ENCODE peak calls at places on chromosomes 6 and 20, in ten cellular contexts. One of them, this sample, is unnamed.

GRCh38 chr6:132687306-132687705 is 26.5 kb downstream of the VNN1 start:
- DNase-seq in GM13976: no peak
- DNase-seq in kidney: no peak
- DNase-seq in CD4-positive, alpha-beta T cell: no peak
- DNase-seq in H9: no peak
- DNase-seq in foreskin fibroblast: peak
- DNase-seq in choroid plexus epithelial cell: peak
- DNase-seq in progenitor cell of endocrine pancreas: no peak
- DNase-seq in A549: peak
- DNase-seq in cardiac fibroblast: peak
- DNase-seq in this sample: peak

GRCh38 chr6:145044606-145045275 is 690.6 kb downstream of the EPM2A start:
- DNase-seq in GM13976: no peak
- DNase-seq in kidney: no peak
- DNase-seq in CD4-positive, alpha-beta T cell: no peak
- DNase-seq in H9: no peak
- DNase-seq in foreskin fibroblast: peak
- DNase-seq in choroid plexus epithelial cell: peak
- DNase-seq in progenitor cell of endocrine pancreas: no peak
- DNase-seq in A549: no peak
- DNase-seq in cardiac fibroblast: peak
- DNase-seq in this sample: no peak

GRCh38 chr20:12883507-12883885 is 125.3 kb upstream of the SPTLC3 start:
- DNase-seq in GM13976: no peak
- DNase-seq in kidney: no peak
- DNase-seq in CD4-positive, alpha-beta T cell: no peak
- DNase-seq in H9: no peak
- DNase-seq in foreskin fibroblast: no peak
- DNase-seq in choroid plexus epithelial cell: no peak
- DNase-seq in progenitor cell of endocrine pancreas: no peak
- DNase-seq in A549: no peak
- DNase-seq in cardiac fibroblast: no peak
- DNase-seq in this sample: no peak

GRCh38 chr20:561437-562231 is 18.0 kb upstream of the CSNK2A1 start:
- DNase-seq in GM13976: peak
- DNase-seq in kidney: no peak
- DNase-seq in CD4-positive, alpha-beta T cell: peak
- DNase-seq in H9: peak
- DNase-seq in foreskin fibroblast: peak
- DNase-seq in choroid plexus epithelial cell: peak
- DNase-seq in progenitor cell of endocrine pancreas: peak
- DNase-seq in A549: peak
- DNase-seq in cardiac fibroblast: peak
- DNase-seq in this sample: peak

GRCh38 chr6:4281341-4282293 is 146.2 kb upstream of the ECI2 start:
- DNase-seq in GM13976: peak
- DNase-seq in kidney: peak
- DNase-seq in CD4-positive, alpha-beta T cell: peak
- DNase-seq in H9: peak
- DNase-seq in foreskin fibroblast: peak
- DNase-seq in choroid plexus epithelial cell: peak
- DNase-seq in progenitor cell of endocrine pancreas: peak
- DNase-seq in A549: no peak
- DNase-seq in cardiac fibroblast: peak
- DNase-seq in this sample: peak

GRCh38 chr6:13338038-13338437 is 9.7 kb upstream of the TBC1D7 start:
- DNase-seq in GM13976: no peak
- DNase-seq in kidney: no peak
- DNase-seq in CD4-positive, alpha-beta T cell: no peak
- DNase-seq in H9: no peak
- DNase-seq in foreskin fibroblast: no peak
- DNase-seq in choroid plexus epithelial cell: no peak
- DNase-seq in progenitor cell of endocrine pancreas: no peak
- DNase-seq in A549: no peak
- DNase-seq in cardiac fibroblast: no peak
- DNase-seq in this sample: no peak

GRCh38 chr20:59042151-59042795 is at the start of gene PRELID3B:
- DNase-seq in GM13976: peak
- DNase-seq in kidney: no peak
- DNase-seq in CD4-positive, alpha-beta T cell: no peak
- DNase-seq in H9: no peak
- DNase-seq in foreskin fibroblast: peak
- DNase-seq in choroid plexus epithelial cell: peak
- DNase-seq in progenitor cell of endocrine pancreas: no peak
- DNase-seq in A549: peak
- DNase-seq in cardiac fibroblast: peak
- DNase-seq in this sample: peak

GRCh38 chr20:33693741-33694645 is 7.8 kb upstream of the E2F1 start:
- DNase-seq in GM13976: no peak
- DNase-seq in kidney: no peak
- DNase-seq in CD4-positive, alpha-beta T cell: no peak
- DNase-seq in H9: no peak
- DNase-seq in foreskin fibroblast: no peak
- DNase-seq in choroid plexus epithelial cell: no peak
- DNase-seq in progenitor cell of endocrine pancreas: no peak
- DNase-seq in A549: no peak
- DNase-seq in cardiac fibroblast: peak
- DNase-seq in this sample: no peak

GRCh38 chr6:50720623-50721022 is 7.3 kb downstream of the TFAP2D start:
- DNase-seq in GM13976: no peak
- DNase-seq in kidney: no peak
- DNase-seq in CD4-positive, alpha-beta T cell: no peak
- DNase-seq in H9: peak
- DNase-seq in foreskin fibroblast: no peak
- DNase-seq in choroid plexus epithelial cell: peak
- DNase-seq in progenitor cell of endocrine pancreas: peak
- DNase-seq in A549: no peak
- DNase-seq in cardiac fibroblast: no peak
- DNase-seq in this sample: no peak

GRCh38 chr20:49909499-49910339 is 5.6 kb downstream of the SPATA2 start:
- DNase-seq in GM13976: no peak
- DNase-seq in kidney: no peak
- DNase-seq in CD4-positive, alpha-beta T cell: no peak
- DNase-seq in H9: no peak
- DNase-seq in foreskin fibroblast: no peak
- DNase-seq in choroid plexus epithelial cell: no peak
- DNase-seq in progenitor cell of endocrine pancreas: no peak
- DNase-seq in A549: no peak
- DNase-seq in cardiac fibroblast: no peak
- DNase-seq in this sample: no peak
- TF ChIP-seq CTCF in GM13976: no peak
- TF ChIP-seq CTCF in kidney: no peak
- TF ChIP-seq CTCF in CD4-positive, alpha-beta T cell: no peak
- TF ChIP-seq CTCF in H9: peak
- TF ChIP-seq CTCF in foreskin fibroblast: peak
- TF ChIP-seq CTCF in choroid plexus epithelial cell: peak
- TF ChIP-seq CTCF in progenitor cell of endocrine pancreas: peak
- TF ChIP-seq CTCF in A549: no peak
- TF ChIP-seq CTCF in cardiac fibroblast: peak
- TF ChIP-seq CTCF in this sample: peak

DNA sequence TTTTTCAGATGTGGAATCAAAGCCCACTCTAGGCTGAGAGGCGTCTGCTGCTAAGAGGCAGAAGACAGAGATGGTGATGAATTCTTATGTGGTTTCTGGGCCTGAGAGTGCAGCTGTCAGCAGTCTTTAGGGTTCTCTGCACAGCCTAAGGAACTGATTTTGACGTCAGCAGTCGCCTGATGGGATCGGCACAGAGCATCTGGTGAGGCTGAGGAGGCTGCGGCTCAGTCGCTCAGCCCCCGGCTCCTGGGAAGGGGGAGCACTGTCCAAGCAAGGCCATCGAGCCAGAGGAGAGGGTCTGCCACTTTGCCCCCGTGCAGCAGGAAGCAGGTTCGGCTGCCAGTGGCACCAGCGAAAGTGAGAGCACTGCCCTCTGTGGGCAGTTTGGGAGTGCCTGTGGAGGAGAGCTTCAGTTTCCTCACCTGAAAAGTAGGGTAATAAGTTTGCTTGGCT is 92.5 kb downstream of the TCP11 start:
- DNase-seq in GM13976: peak
- DNase-seq in kidney: no peak
- DNase-seq in CD4-positive, alpha-beta T cell: peak
- DNase-seq in H9: peak
- DNase-seq in foreskin fibroblast: peak
- DNase-seq in choroid plexus epithelial cell: peak
- DNase-seq in progenitor cell of endocrine pancreas: no peak
- DNase-seq in A549: no peak
- DNase-seq in cardiac fibroblast: peak
- DNase-seq in this sample: no peak
- TF ChIP-seq CTCF in GM13976: peak
- TF ChIP-seq CTCF in kidney: peak
- TF ChIP-seq CTCF in CD4-positive, alpha-beta T cell: peak
- TF ChIP-seq CTCF in H9: peak
- TF ChIP-seq CTCF in foreskin fibroblast: peak
- TF ChIP-seq CTCF in choroid plexus epithelial cell: peak
- TF ChIP-seq CTCF in progenitor cell of endocrine pancreas: no peak
- TF ChIP-seq CTCF in A549: no peak
- TF ChIP-seq CTCF in cardiac fibroblast: peak
- TF ChIP-seq CTCF in this sample: no peak

GRCh38 chr6:35139924-35140524 is 1.1 kb downstream of the TCP11 start:
- DNase-seq in GM13976: peak
- DNase-seq in kidney: no peak
- DNase-seq in CD4-positive, alpha-beta T cell: peak
- DNase-seq in H9: peak
- DNase-seq in foreskin fibroblast: peak
- DNase-seq in choroid plexus epithelial cell: peak
- DNase-seq in progenitor cell of endocrine pancreas: no peak
- DNase-seq in A549: peak
- DNase-seq in cardiac fibroblast: peak
- DNase-seq in this sample: peak
- TF ChIP-seq CTCF in GM13976: peak
- TF ChIP-seq CTCF in kidney: peak
- TF ChIP-seq CTCF in CD4-positive, alpha-beta T cell: peak
- TF ChIP-seq CTCF in H9: peak
- TF ChIP-seq CTCF in foreskin fibroblast: peak
- TF ChIP-seq CTCF in choroid plexus epithelial cell: peak
- TF ChIP-seq CTCF in progenitor cell of endocrine pancreas: peak
- TF ChIP-seq CTCF in A549: peak
- TF ChIP-seq CTCF in cardiac fibroblast: peak
- TF ChIP-seq CTCF in this sample: peak

DNA sequence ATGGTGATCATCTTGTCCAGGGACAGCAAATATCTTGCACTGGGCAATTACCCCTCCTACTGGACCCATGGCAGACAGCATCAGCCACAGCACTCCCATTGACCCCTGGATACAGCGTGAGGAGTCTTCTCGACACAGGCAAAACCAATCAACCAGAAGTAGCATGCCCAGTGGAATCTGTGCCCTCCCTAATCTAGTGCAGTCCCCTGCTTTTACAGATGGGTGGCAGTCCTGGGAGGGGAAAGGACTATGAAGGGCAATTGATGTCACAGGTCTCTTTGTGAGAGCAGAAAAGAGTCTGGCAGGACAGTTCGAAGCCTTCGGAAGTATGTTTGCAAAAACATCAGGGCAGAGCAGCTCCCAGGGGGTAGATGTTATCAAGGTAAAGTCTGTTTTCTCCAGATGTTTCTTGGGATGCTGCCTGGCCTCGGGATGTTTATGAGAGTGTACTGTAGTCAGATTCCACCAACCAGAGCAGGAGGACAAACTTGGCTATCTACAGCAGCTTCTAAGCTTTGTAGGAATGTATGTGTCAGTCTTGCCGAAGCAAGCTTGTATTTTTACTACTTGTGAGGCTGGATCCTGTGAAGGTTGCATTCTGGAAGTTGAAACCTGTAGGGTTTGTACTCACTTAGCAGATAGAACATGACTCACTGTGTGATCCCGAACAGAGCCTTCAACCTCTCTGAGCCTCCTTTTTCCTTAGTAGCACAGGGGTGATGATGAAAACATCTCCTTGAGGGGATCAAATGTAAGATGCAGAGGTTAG is 63.0 kb upstream of the MYL9 start:
- DNase-seq in GM13976: no peak
- DNase-seq in kidney: no peak
- DNase-seq in CD4-positive, alpha-beta T cell: no peak
- DNase-seq in H9: no peak
- DNase-seq in foreskin fibroblast: no peak
- DNase-seq in choroid plexus epithelial cell: peak
- DNase-seq in progenitor cell of endocrine pancreas: no peak
- DNase-seq in A549: no peak
- DNase-seq in cardiac fibroblast: no peak
- DNase-seq in this sample: no peak
- TF ChIP-seq CTCF in GM13976: no peak
- TF ChIP-seq CTCF in kidney: no peak
- TF ChIP-seq CTCF in CD4-positive, alpha-beta T cell: no peak
- TF ChIP-seq CTCF in H9: no peak
- TF ChIP-seq CTCF in foreskin fibroblast: no peak
- TF ChIP-seq CTCF in choroid plexus epithelial cell: peak
- TF ChIP-seq CTCF in progenitor cell of endocrine pancreas: no peak
- TF ChIP-seq CTCF in A549: no peak
- TF ChIP-seq CTCF in cardiac fibroblast: no peak
- TF ChIP-seq CTCF in this sample: no peak

This sample was measured in Calu3.